ENCODE peak calls at places on chromosomes 6 and 20, in six cellular contexts. One of them, this sample, is unnamed.

GRCh38 chr20:61218886-61219480 is 33.1 kb upstream of the CDH4 start:
- DNase-seq in EH: peak; percentile 79
- DNase-seq in mesothelial cell of epicardium: no peak
- DNase-seq in GM04503: peak; percentile 50
- DNase-seq in GM12865: no peak
- DNase-seq in endothelial cell: no peak
- DNase-seq in this sample: no peak

GRCh38 chr6:133939778-133940667 is 13.0 kb upstream of the TBPL1 start:
- DNase-seq in EH: no peak
- DNase-seq in mesothelial cell of epicardium: no peak
- DNase-seq in GM04503: no peak
- DNase-seq in GM12865: no peak
- DNase-seq in endothelial cell: no peak
- DNase-seq in this sample: peak; percentile 8

GRCh38 chr20:7195704-7196103 is 428.2 kb downstream of the BMP2 start:
- DNase-seq in EH: no peak
- DNase-seq in mesothelial cell of epicardium: no peak
- DNase-seq in GM04503: no peak
- DNase-seq in GM12865: no peak
- DNase-seq in endothelial cell: no peak
- DNase-seq in this sample: peak; percentile 13

GRCh38 chr6:128519931-128520435 is 416 bp downstream of the PTPRK start:
- DNase-seq in EH: no peak
- DNase-seq in mesothelial cell of epicardium: no peak
- DNase-seq in GM04503: no peak
- DNase-seq in GM12865: peak; percentile 31
- DNase-seq in endothelial cell: no peak
- DNase-seq in this sample: peak; percentile 80

GRCh38 chr6:46876126-46876525 is 45.6 kb downstream of the ADGRF5 start:
- DNase-seq in EH: peak; percentile 45
- DNase-seq in mesothelial cell of epicardium: no peak
- DNase-seq in GM04503: no peak
- DNase-seq in GM12865: no peak
- DNase-seq in endothelial cell: peak; percentile 66
- DNase-seq in this sample: peak; percentile 87

GRCh38 chr20:53826597-53827291 is 233.1 kb upstream of the ZNF217 start:
- DNase-seq in EH: peak; percentile 37
- DNase-seq in mesothelial cell of epicardium: no peak
- DNase-seq in GM04503: no peak
- DNase-seq in GM12865: peak; percentile 75
- DNase-seq in endothelial cell: no peak
- DNase-seq in this sample: no peak

GRCh38 chr6:32092760-32093497 is 16.2 kb downstream of the TNXB start:
- DNase-seq in EH: peak; percentile 86
- DNase-seq in mesothelial cell of epicardium: no peak
- DNase-seq in GM04503: peak; percentile 63
- DNase-seq in GM12865: no peak
- DNase-seq in endothelial cell: no peak
- DNase-seq in this sample: peak; percentile 49

GRCh38 chr6:15621203-15622044 is 41.4 kb downstream of the DTNBP1 start:
- DNase-seq in EH: peak; percentile 9
- DNase-seq in mesothelial cell of epicardium: no peak
- DNase-seq in GM04503: no peak
- DNase-seq in GM12865: peak; percentile 76
- DNase-seq in endothelial cell: peak; percentile 36
- DNase-seq in this sample: no peak

GRCh38 chr6:104484191-104484590 is 375.5 kb downstream of the HACE1 start:
- DNase-seq in EH: no peak
- DNase-seq in mesothelial cell of epicardium: no peak
- DNase-seq in GM04503: no peak
- DNase-seq in GM12865: no peak
- DNase-seq in endothelial cell: no peak
- DNase-seq in this sample: no peak

GRCh38 chr6:2868637-2869379 is 27.1 kb upstream of the SERPINB1 start:
- DNase-seq in EH: no peak
- DNase-seq in mesothelial cell of epicardium: no peak
- DNase-seq in GM04503: no peak
- DNase-seq in GM12865: no peak
- DNase-seq in endothelial cell: no peak
- DNase-seq in this sample: no peak

GRCh38 chr6:20696676-20697075 is 162.4 kb downstream of the CDKAL1 start:
- DNase-seq in EH: peak; percentile 89
- DNase-seq in mesothelial cell of epicardium: no peak
- DNase-seq in GM04503: peak; percentile 56
- DNase-seq in GM12865: no peak
- DNase-seq in endothelial cell: no peak
- DNase-seq in this sample: no peak

GRCh38 chr6:2523061-2523460 is 227.7 kb downstream of the MYLK4 start:
- DNase-seq in EH: no peak
- DNase-seq in mesothelial cell of epicardium: no peak
- DNase-seq in GM04503: no peak
- DNase-seq in GM12865: no peak
- DNase-seq in endothelial cell: no peak
- DNase-seq in this sample: no peak

GRCh38 chr20:20363449-20364015 is 4.4 kb upstream of the INSM1 start:
- DNase-seq in EH: no peak
- DNase-seq in mesothelial cell of epicardium: no peak
- DNase-seq in GM04503: no peak
- DNase-seq in GM12865: no peak
- DNase-seq in endothelial cell: no peak
- DNase-seq in this sample: peak; percentile 90

GRCh38 chr6:119587537-119587936 is 238.0 kb upstream of the MAN1A1 start:
- DNase-seq in EH: peak; percentile 1
- DNase-seq in mesothelial cell of epicardium: no peak
- DNase-seq in GM04503: no peak
- DNase-seq in GM12865: no peak
- DNase-seq in endothelial cell: no peak
- DNase-seq in this sample: peak; percentile 12

GRCh38 chr20:38883081-38883980 is 42.9 kb upstream of the FAM83D start:
- DNase-seq in EH: peak; percentile 43
- DNase-seq in mesothelial cell of epicardium: no peak
- DNase-seq in GM04503: no peak
- DNase-seq in GM12865: no peak
- DNase-seq in endothelial cell: no peak
- DNase-seq in this sample: peak; percentile 25

GRCh38 chr6:134394905-134395304 is 77.0 kb upstream of the SGK1 start:
- DNase-seq in EH: no peak
- DNase-seq in mesothelial cell of epicardium: no peak
- DNase-seq in GM04503: no peak
- DNase-seq in GM12865: no peak
- DNase-seq in endothelial cell: no peak
- DNase-seq in this sample: no peak

GRCh38 chr6:26316291-26316690 is 48.7 kb upstream of the BTN3A2 start:
- DNase-seq in EH: no peak
- DNase-seq in mesothelial cell of epicardium: no peak
- DNase-seq in GM04503: no peak
- DNase-seq in GM12865: no peak
- DNase-seq in endothelial cell: no peak
- DNase-seq in this sample: no peak

GRCh38 chr6:102197211-102197610 is 803.7 kb downstream of the GRIK2 start:
- DNase-seq in EH: no peak
- DNase-seq in mesothelial cell of epicardium: no peak
- DNase-seq in GM04503: no peak
- DNase-seq in GM12865: no peak
- DNase-seq in endothelial cell: no peak
- DNase-seq in this sample: peak; percentile 10